ENCODE peak calls at places on chromosome 18, in four cellular contexts. X is tibial artery, R is BE2C, P is neural crest cell. S is an unnamed sample.

GRCh38 chr18:36613069-36613468 is 215.7 kb downstream of the TPGS2 start:
- DNase-seq in X (no peak), R (no peak), P (no peak), S (no peak)

GRCh38 chr18:37565138-37565984 is at the start of gene CELF4:
- DNase-seq in X (no peak), R (peak), P (no peak), S (peak)

GRCh38 chr18:78717766-78718150 is 261.9 kb upstream of the SALL3 start:
- DNase-seq in X (no peak), R (no peak), P (no peak), S (no peak)

GRCh38 chr18:72637319-72638113 is 93.4 kb upstream of the CBLN2 start:
- DNase-seq in X (no peak), R (no peak), P (no peak), S (no peak)

GRCh38 chr18:710418-711300 is 1.8 kb downstream of the ENOSF1 start:
- DNase-seq in X (no peak), R (no peak), P (no peak), S (no peak)

GRCh38 chr18:41713969-41714700 is 240.9 kb upstream of the PIK3C3 start:
- DNase-seq in X (no peak), R (no peak), P (no peak), S (no peak)

GRCh38 chr18:37742436-37742835 is 176.8 kb upstream of the CELF4 start:
- DNase-seq in X (no peak), R (no peak), P (peak), S (no peak)

GRCh38 chr18:48455555-48456478 is 46.6 kb upstream of the ZBTB7C start:
- DNase-seq in X (no peak), R (no peak), P (no peak), S (no peak)

GRCh38 chr18:67232406-67232805 is 284.1 kb downstream of the DSEL start:
- DNase-seq in X (no peak), R (no peak), P (no peak), S (no peak)

GRCh38 chr18:44602380-44602779 is 78.3 kb upstream of the SETBP1 start:
- DNase-seq in X (no peak), R (no peak), P (no peak), S (no peak)

GRCh38 chr18:53115876-53116585 is 776.0 kb downstream of the DCC start:
- DNase-seq in X (no peak), R (no peak), P (no peak), S (no peak)

GRCh38 chr18:79637921-79638855 is 41.4 kb upstream of the CTDP1 start:
- DNase-seq in X (peak), R (no peak), P (no peak), S (no peak)

GRCh38 chr18:49100226-49100968 is 149.6 kb upstream of the SMAD7 start:
- DNase-seq in X (no peak), R (no peak), P (no peak), S (no peak)

GRCh38 chr18:59005266-59005665 is 134.4 kb upstream of the SEC11C start:
- DNase-seq in X (peak), R (no peak), P (no peak), S (no peak)

GRCh38 chr18:36176177-36176584 is 11.1 kb upstream of the MOCOS start:
- DNase-seq in X (no peak), R (no peak), P (no peak), S (no peak)

GRCh38 chr18:31241900-31242409 is 76.0 kb upstream of the DSG1 start:
- DNase-seq in X (no peak), R (peak), P (peak), S (no peak)

GRCh38 chr18:702957-703659 is 9.3 kb downstream of the ENOSF1 start:
- DNase-seq in X (no peak), R (no peak), P (no peak), S (no peak)

GRCh38 chr18:56152547-56152946 is 485.8 kb downstream of the TXNL1 start:
- DNase-seq in X (no peak), R (no peak), P (no peak), S (no peak)

GRCh38 chr18:79173742-79174141 is 104.5 kb downstream of the ATP9B start:
- DNase-seq in X (no peak), R (no peak), P (no peak), S (no peak)

GRCh38 chr18:48529796-48530195 is 9.0 kb upstream of the CTIF start:
- DNase-seq in X (no peak), R (no peak), P (no peak), S (no peak)

GRCh38 chr18:76822510-76823165 is at the start of gene ZNF236:
- DNase-seq in X (peak), R (peak), P (peak), S (peak)

GRCh38 chr18:9147440-9148238 is 11.1 kb downstream of the ANKRD12 start:
- DNase-seq in X (no peak), R (peak), P (no peak), S (peak)

GRCh38 chr18:3360211-3360610 is 89.8 kb upstream of the TGIF1 start:
- DNase-seq in X (no peak), R (no peak), P (peak), S (no peak)

GRCh38 chr18:51588616-51589015 is 391.1 kb upstream of the MEX3C start:
- DNase-seq in X (no peak), R (no peak), P (no peak), S (no peak)

GRCh38 chr18:12086677-12087482 is 6.8 kb upstream of the ANKRD62 start:
- DNase-seq in X (no peak), R (no peak), P (no peak), S (no peak)

GRCh38 chr18:12468458-12468857 is 60.7 kb downstream of the PRELID3A start:
- DNase-seq in X (no peak), R (no peak), P (no peak), S (no peak)

GRCh38 chr18:22170421-22171262 is 1.3 kb downstream of the GATA6 start:
- DNase-seq in X (no peak), R (peak), P (peak), S (no peak)

GRCh38 chr18:12159446-12159845 is 65.8 kb downstream of the ANKRD62 start:
- DNase-seq in X (no peak), R (no peak), P (no peak), S (no peak)

GRCh38 chr18:76428396-76429261 is 66.4 kb downstream of the ZNF516 start:
- DNase-seq in X (no peak), R (no peak), P (no peak), S (no peak)

GRCh38 chr18:79257480-79257879 is 138.2 kb upstream of the NFATC1 start:
- DNase-seq in X (no peak), R (no peak), P (no peak), S (no peak)

GRCh38 chr18:3453540-3454364 is 3.8 kb downstream of the TGIF1 start:
- DNase-seq in X (peak), R (no peak), P (peak), S (no peak)

GRCh38 chr18:30987479-30988241 is 54.9 kb downstream of the DSC3 start:
- DNase-seq in X (no peak), R (no peak), P (no peak), S (no peak)

GRCh38 chr18:58455318-58455950 is 173.5 kb downstream of the ALPK2 start:
- DNase-seq in X (no peak), R (no peak), P (no peak), S (no peak)

GRCh38 chr18:58400337-58400885 is 228.5 kb downstream of the ALPK2 start:
- DNase-seq in X (peak), R (no peak), P (no peak), S (no peak)

GRCh38 chr18:56606623-56607022 is 31.8 kb downstream of the TXNL1 start:
- DNase-seq in X (no peak), R (no peak), P (no peak), S (no peak)